ENCODE peak calls at places on chromosomes 5 and 9, in six cellular contexts. N, D, X, S, T and Q are unnamed samples.

GRCh38 chr9:19479874-19480273 is 71.1 kb downstream of the ACER2 start:
- DNase-seq in T (no peak), X (no peak), D (no peak), S (no peak), N (no peak), Q (no peak)

GRCh38 chr5:145936401-145937131 is at the start of gene SH3RF2:
- DNase-seq in X (peak; percentile 90), T (no peak), D (peak; percentile 54), N (no peak), S (peak; percentile 78), Q (peak; percentile 84)

GRCh38 chr5:170393235-170393634 is 4.1 kb upstream of the KCNMB1 start:
- DNase-seq in S (no peak), X (peak; percentile 19), T (no peak), N (no peak), D (no peak), Q (no peak)

GRCh38 chr9:97703437-97704326 is 6.5 kb upstream of the XPA start:
- DNase-seq in X (peak; percentile 93), S (no peak), D (no peak), T (no peak), N (peak; percentile 42), Q (peak; percentile 92)

GRCh38 chr5:159096555-159097460 is 2.9 kb downstream of the EBF1 start:
- DNase-seq in X (no peak), N (no peak), S (no peak), D (no peak), T (no peak), Q (no peak)

GRCh38 chr5:139147743-139148079 is 50.5 kb downstream of the SIL1 start:
- DNase-seq in D (peak; percentile 52), N (no peak), X (peak; percentile 87), S (no peak), T (no peak), Q (peak; percentile 54)

GRCh38 chr9:125541840-125542243 is 165.2 kb downstream of the MAPKAP1 start:
- DNase-seq in S (peak; percentile 48), T (no peak), D (no peak), N (no peak), X (no peak), Q (no peak)

GRCh38 chr5:149412783-149413476 is 33.8 kb upstream of the IL17B start:
- DNase-seq in S (no peak), T (no peak), N (no peak), X (no peak), D (peak; percentile 36), Q (no peak)

GRCh38 chr5:143168171-143168681 is 235.3 kb downstream of the NR3C1 start:
- DNase-seq in N (no peak), D (no peak), X (no peak), T (no peak), S (no peak), Q (no peak)

GRCh38 chr5:147410496-147411395 is 99.1 kb downstream of the DPYSL3 start:
- DNase-seq in S (no peak), T (no peak), D (no peak), N (no peak), X (no peak), Q (no peak)

GRCh38 chr5:134549714-134550113 is 24.2 kb downstream of the JADE2 start:
- DNase-seq in D (no peak), T (no peak), N (no peak), S (no peak), X (peak; percentile 78), Q (peak; percentile 27)

GRCh38 chr5:54804086-54804485 is 181.3 kb downstream of the ESM1 start:
- DNase-seq in N (no peak), T (no peak), D (no peak), S (no peak), X (no peak), Q (no peak)

GRCh38 chr9:70924380-70924779 is 197.0 kb downstream of the TRPM3 start:
- DNase-seq in D (no peak), S (no peak), N (no peak), T (no peak), X (peak; percentile 37), Q (peak; percentile 80)

GRCh38 chr5:157076558-157076957 is 17.6 kb upstream of the HAVCR1 start:
- DNase-seq in N (no peak), D (no peak), S (no peak), X (peak; percentile 70), T (no peak), Q (peak; percentile 61)

GRCh38 chr9:122991370-122991830 is 42.1 kb upstream of the GPR21 start:
- DNase-seq in X (peak; percentile 91), S (peak; percentile 41), N (peak; percentile 31), T (no peak), D (peak; percentile 14), Q (peak; percentile 90)

GRCh38 chr9:38720083-38720755 is at the start of gene FAM240B:
- DNase-seq in X (no peak), T (no peak), D (no peak), S (no peak), N (no peak), Q (no peak)

GRCh38 chr5:56588636-56589485 is 226.5 kb upstream of the MAP3K1 start:
- DNase-seq in X (no peak), T (no peak), D (peak; percentile 72), S (no peak), N (no peak), Q (no peak)

GRCh38 chr9:130333041-130334040 is 67.8 kb downstream of the HMCN2 start:
- DNase-seq in S (no peak), D (peak; percentile 62), T (no peak), N (no peak), X (no peak), Q (no peak)

GRCh38 chr5:107340631-107341030 is 330.1 kb downstream of the EFNA5 start:
- DNase-seq in D (no peak), N (no peak), S (no peak), T (no peak), X (no peak), Q (peak; percentile 12)

GRCh38 chr5:140365941-140366340 is 5.9 kb downstream of the SLC4A9 start:
- DNase-seq in X (no peak), T (no peak), S (no peak), N (no peak), D (no peak), Q (no peak)

GRCh38 chr5:61881821-61882220 is 424.2 kb upstream of the KIF2A start:
- DNase-seq in N (no peak), T (no peak), S (no peak), D (no peak), X (peak; percentile 65), Q (peak; percentile 39)

GRCh38 chr9:16602494-16602893 is 268.0 kb downstream of the BNC2 start:
- DNase-seq in X (no peak), N (no peak), D (no peak), T (no peak), S (no peak), Q (no peak)

GRCh38 chr9:121754655-121755436 is 103.4 kb downstream of the DAB2IP start:
- DNase-seq in D (no peak), N (no peak), X (no peak), S (no peak), T (no peak), Q (no peak)

GRCh38 chr9:31388660-31389059 is 995.8 kb upstream of the ACO1 start:
- DNase-seq in D (no peak), T (no peak), S (no peak), N (no peak), X (no peak), Q (peak; percentile 14)

GRCh38 chr9:98823666-98824334 is 16.3 kb downstream of the GALNT12 start:
- DNase-seq in T (no peak), X (peak; percentile 8), N (no peak), S (no peak), D (no peak), Q (no peak)

GRCh38 chr5:759111-759741 is 25.3 kb downstream of the ZDHHC11B start:
- DNase-seq in D (peak; percentile 76), T (no peak), S (no peak), N (no peak), X (peak; percentile 20), Q (peak; percentile 2)